ENCODE peak calls at places on chromosome 16, in seven cellular contexts. R, Q, C, Y, E, O and S are unnamed samples.

GRCh38 chr16:23182675-23183485 is at the start of gene SCNN1G:
- DNase-seq in R (peak), Q (no peak), C (no peak), Y (no peak), E (peak), O (no peak), S (peak)

GRCh38 chr16:11038777-11039176 is 94.4 kb downstream of the CLEC16A start:
- DNase-seq in R (no peak), Q (no peak), C (no peak), Y (no peak), E (no peak), O (no peak), S (no peak)

GRCh38 chr16:17375388-17376304 is 95.1 kb downstream of the XYLT1 start:
- DNase-seq in R (no peak), Q (no peak), C (no peak), Y (no peak), E (no peak), O (no peak), S (no peak)

GRCh38 chr16:86681440-86681838 is 103.1 kb downstream of the FOXL1 start:
- DNase-seq in R (no peak), Q (no peak), C (peak), Y (peak), E (no peak), O (no peak), S (no peak)

GRCh38 chr16:78462261-78463208 is 363.1 kb downstream of the WWOX start:
- DNase-seq in R (peak), Q (no peak), C (no peak), Y (no peak), E (no peak), O (no peak), S (no peak)

GRCh38 chr16:70407811-70408274 is 31.1 kb downstream of the ST3GAL2 start:
- DNase-seq in R (no peak), Q (no peak), C (no peak), Y (no peak), E (no peak), O (peak), S (no peak)

GRCh38 chr16:72796222-72796621 is 251.7 kb downstream of the ZFHX3 start:
- DNase-seq in R (no peak), Q (no peak), C (no peak), Y (no peak), E (no peak), O (no peak), S (no peak)

GRCh38 chr16:58236231-58236690 is 38.4 kb upstream of the CSNK2A2 start:
- DNase-seq in R (peak), Q (no peak), C (peak), Y (peak), E (peak), O (peak), S (peak)

GRCh38 chr16:84532299-84532724 is 27.9 kb upstream of the MEAK7 start:
- DNase-seq in R (no peak), Q (peak), C (peak), Y (peak), E (no peak), O (no peak), S (no peak)

GRCh38 chr16:12176051-12176450 is 199.5 kb downstream of the SNX29 start:
- DNase-seq in R (no peak), Q (no peak), C (no peak), Y (no peak), E (no peak), O (no peak), S (no peak)

GRCh38 chr16:77788196-77789084 is at the start of gene VAT1L:
- DNase-seq in R (peak), Q (no peak), C (peak), Y (peak), E (peak), O (no peak), S (no peak)

GRCh38 chr16:82364690-82365089 is 194.7 kb upstream of the MPHOSPH6 start:
- DNase-seq in R (no peak), Q (no peak), C (no peak), Y (no peak), E (no peak), O (no peak), S (no peak)

GRCh38 chr16:81003610-81004460 is 2.9 kb downstream of the CMC2 start:
- DNase-seq in R (no peak), Q (no peak), C (peak), Y (peak), E (no peak), O (no peak), S (no peak)

GRCh38 chr16:529012-529575 is 1.6 kb downstream of the CAPN15 start:
- DNase-seq in R (no peak), Q (no peak), C (no peak), Y (no peak), E (no peak), O (no peak), S (no peak)

GRCh38 chr16:11734653-11735043 is 8.0 kb downstream of the TXNDC11 start:
- DNase-seq in R (no peak), Q (no peak), C (no peak), Y (no peak), E (no peak), O (no peak), S (no peak)

GRCh38 chr16:82834156-82834758 is 207.5 kb downstream of the CDH13 start:
- DNase-seq in R (no peak), Q (no peak), C (peak), Y (no peak), E (no peak), O (no peak), S (no peak)

GRCh38 chr16:56514845-56515244 is 5.0 kb downstream of the BBS2 start:
- DNase-seq in R (no peak), Q (no peak), C (no peak), Y (no peak), E (no peak), O (no peak), S (no peak)

GRCh38 chr16:67928561-67929364 is 2.9 kb downstream of the CTRL start:
- DNase-seq in R (peak), Q (no peak), C (peak), Y (peak), E (peak), O (peak), S (peak)

GRCh38 chr16:17858061-17858460 is 387.3 kb upstream of the XYLT1 start:
- DNase-seq in R (no peak), Q (no peak), C (no peak), Y (no peak), E (no peak), O (no peak), S (no peak)

GRCh38 chr16:10338426-10338825 is 47.4 kb upstream of the ATF7IP2 start:
- DNase-seq in R (no peak), Q (no peak), C (peak), Y (no peak), E (no peak), O (no peak), S (no peak)

GRCh38 chr16:91484-91883 is 13.5 kb downstream of the MPG start:
- DNase-seq in R (no peak), Q (no peak), C (peak), Y (peak), E (no peak), O (no peak), S (no peak)

GRCh38 chr16:54862529-54862928 is 68.1 kb upstream of the IRX5 start:
- DNase-seq in R (no peak), Q (no peak), C (no peak), Y (no peak), E (no peak), O (no peak), S (no peak)

GRCh38 chr16:85963746-85964370 is 64.9 kb downstream of the IRF8 start:
- DNase-seq in R (no peak), Q (no peak), C (peak), Y (peak), E (no peak), O (no peak), S (no peak)

GRCh38 chr16:78852236-78852635 is 748.3 kb downstream of the MAF start:
- DNase-seq in R (no peak), Q (no peak), C (no peak), Y (no peak), E (no peak), O (no peak), S (no peak)

GRCh38 chr16:27790546-27791403 is 240.8 kb downstream of the KATNIP start:
- DNase-seq in R (no peak), Q (no peak), C (no peak), Y (no peak), E (no peak), O (no peak), S (no peak)

GRCh38 chr16:13471478-13471877 is 448.5 kb upstream of the ERCC4 start:
- DNase-seq in R (no peak), Q (no peak), C (no peak), Y (no peak), E (no peak), O (no peak), S (no peak)

GRCh38 chr16:29849505-29849904 is 13.5 kb downstream of the CDIPT start:
- DNase-seq in R (peak), Q (no peak), C (no peak), Y (no peak), E (no peak), O (no peak), S (no peak)

GRCh38 chr16:19488213-19488640 is 33.7 kb downstream of the GDE1 start:
- DNase-seq in R (no peak), Q (no peak), C (no peak), Y (no peak), E (no peak), O (no peak), S (no peak)

GRCh38 chr16:23999663-24000062 is 163.9 kb downstream of the PRKCB start:
- DNase-seq in R (no peak), Q (no peak), C (no peak), Y (no peak), E (no peak), O (peak), S (no peak)

GRCh38 chr16:19781196-19781595 is 63.1 kb downstream of the IQCK start:
- DNase-seq in R (no peak), Q (no peak), C (peak), Y (no peak), E (no peak), O (no peak), S (no peak)

GRCh38 chr16:68081796-68082567 is 3.2 kb upstream of the NFATC3 start:
- DNase-seq in R (no peak), Q (no peak), C (no peak), Y (no peak), E (no peak), O (no peak), S (no peak)

GRCh38 chr16:85969159-85969558 is 70.2 kb downstream of the IRF8 start:
- DNase-seq in R (no peak), Q (peak), C (peak), Y (no peak), E (no peak), O (peak), S (no peak)

GRCh38 chr16:77723108-77723514 is 797 bp downstream of the NUDT7 start:
- DNase-seq in R (peak), Q (peak), C (peak), Y (peak), E (no peak), O (peak), S (no peak)

GRCh38 chr16:82657786-82658185 is 31.0 kb downstream of the CDH13 start:
- DNase-seq in R (no peak), Q (no peak), C (no peak), Y (no peak), E (no peak), O (no peak), S (no peak)

GRCh38 chr16:69311533-69312388 is 611 bp downstream of the VPS4A start:
- DNase-seq in R (no peak), Q (no peak), C (peak), Y (peak), E (no peak), O (peak), S (peak)

GRCh38 chr16:85936761-85937343 is 37.9 kb downstream of the IRF8 start:
- DNase-seq in R (no peak), Q (no peak), C (no peak), Y (no peak), E (no peak), O (no peak), S (no peak)

GRCh38 chr16:80731915-80732314 is 72.5 kb downstream of the CDYL2 start:
- DNase-seq in R (no peak), Q (no peak), C (no peak), Y (no peak), E (no peak), O (no peak), S (no peak)

GRCh38 chr16:78628526-78628925 is 529.1 kb downstream of the WWOX start:
- DNase-seq in R (no peak), Q (no peak), C (no peak), Y (peak), E (no peak), O (no peak), S (no peak)

GRCh38 chr16:58021661-58022551 is 3.6 kb upstream of the MMP15 start:
- DNase-seq in R (no peak), Q (no peak), C (peak), Y (peak), E (no peak), O (no peak), S (no peak)

GRCh38 chr16:72865835-72866234 is 182.1 kb downstream of the ZFHX3 start:
- DNase-seq in R (no peak), Q (no peak), C (no peak), Y (no peak), E (no peak), O (no peak), S (no peak)

DNA sequence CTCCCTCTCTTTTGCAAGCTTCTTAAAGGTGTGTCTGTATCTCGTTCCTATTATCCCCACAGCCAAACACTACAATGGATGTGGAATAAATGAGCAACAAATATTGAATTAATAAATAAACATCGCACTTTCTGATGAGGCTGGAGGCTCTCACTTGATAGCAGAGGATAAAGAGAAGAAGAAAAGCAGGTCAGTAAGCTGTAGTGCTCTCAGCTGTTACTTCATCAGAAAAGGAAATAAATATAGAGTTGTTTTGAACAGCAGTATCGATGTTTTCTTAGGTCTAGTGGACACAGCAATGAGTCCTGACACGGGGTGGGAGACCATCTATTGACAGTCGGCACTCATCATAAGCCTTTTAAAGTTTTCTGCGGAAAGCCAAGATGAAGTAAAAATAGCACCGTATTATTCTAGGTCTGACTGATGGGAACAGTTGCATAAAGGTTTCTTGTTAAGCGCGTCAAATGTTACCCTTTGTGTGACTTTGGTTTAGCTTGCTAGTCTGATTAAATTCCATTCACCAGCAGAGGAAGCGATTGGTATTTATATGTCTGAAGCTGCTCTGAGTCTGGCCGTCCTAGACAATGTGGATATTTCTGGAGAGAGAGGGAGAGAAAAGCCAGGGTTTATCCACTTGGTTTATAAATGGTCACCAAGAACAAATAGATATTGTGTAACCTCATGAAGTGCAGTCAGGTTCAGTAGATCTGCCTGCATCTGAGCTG is 646.1 kb downstream of the CDH11 start:
- DNase-seq in R (no peak), Q (no peak), C (peak), Y (no peak), E (no peak), O (no peak), S (no peak)
- TF ChIP-seq CTCF in R (no peak), Q (no peak), C (no peak), Y (no peak), E (no peak), O (no peak), S (no peak)

GRCh38 chr16:87927195-87927562 is 9.2 kb downstream of the CA5A start:
- DNase-seq in R (no peak), Q (no peak), C (no peak), Y (no peak), E (no peak), O (no peak), S (no peak)
- TF ChIP-seq CTCF in R (no peak), Q (no peak), C (no peak), Y (no peak), E (peak), O (no peak), S (peak)

DNA sequence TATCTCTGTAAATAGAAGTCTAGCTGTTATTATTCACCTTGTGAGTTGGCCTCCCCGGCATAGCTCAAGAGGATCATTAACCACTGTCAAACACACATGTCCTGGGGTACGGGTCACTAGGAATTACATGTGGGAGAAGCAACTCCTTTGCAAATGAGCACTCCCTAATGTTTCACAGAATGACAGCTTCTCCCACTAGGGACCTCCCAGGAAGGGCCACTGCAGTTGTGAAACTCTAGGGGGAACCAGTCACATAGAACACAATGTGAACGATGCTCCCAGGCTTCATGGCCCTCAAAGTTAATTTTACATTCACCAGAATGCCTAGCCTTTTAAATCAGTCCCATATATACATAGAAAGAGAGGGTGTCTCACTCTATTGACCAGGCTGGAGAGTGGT is 12.4 kb upstream of the ZNF19 start:
- DNase-seq in R (no peak), Q (no peak), C (no peak), Y (no peak), E (no peak), O (no peak), S (no peak)
- TF ChIP-seq CTCF in R (no peak), Q (no peak), C (peak), Y (no peak), E (peak), O (no peak), S (no peak)

DNA sequence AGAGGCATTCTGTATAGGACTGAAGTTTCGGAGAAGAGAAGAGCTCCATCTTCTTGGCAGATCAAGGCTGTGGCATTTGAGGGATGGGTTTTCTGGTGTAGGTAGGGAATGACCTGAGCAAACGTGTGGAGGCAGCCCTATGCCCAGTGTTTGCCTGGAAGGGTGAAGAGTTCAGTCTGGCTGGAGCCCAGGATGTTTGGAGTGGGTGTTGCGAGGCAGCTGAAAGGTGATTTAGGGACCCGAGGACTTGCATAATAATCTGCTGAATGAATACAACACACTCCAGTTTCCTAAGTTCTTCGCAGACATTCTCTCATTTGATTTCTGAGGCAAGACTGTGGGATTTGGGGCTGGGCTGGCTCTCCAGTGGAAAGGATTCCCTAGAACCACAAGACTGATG is 186.2 kb downstream of the CYLD start:
- DNase-seq in R (no peak), Q (no peak), C (no peak), Y (no peak), E (no peak), O (no peak), S (no peak)
- TF ChIP-seq CTCF in R (no peak), Q (no peak), C (no peak), Y (no peak), E (no peak), O (no peak), S (no peak)

GRCh38 chr16:53510704-53511070 is 7.7 kb upstream of the AKTIP start:
- DNase-seq in R (no peak), Q (no peak), C (no peak), Y (no peak), E (no peak), O (no peak), S (no peak)
- TF ChIP-seq CTCF in R (peak), Q (no peak), C (no peak), Y (no peak), E (no peak), O (no peak), S (no peak)

GRCh38 chr16:4936181-4936990 is 562 bp downstream of the PPL start:
- DNase-seq in R (peak), Q (no peak), C (no peak), Y (peak), E (no peak), O (peak), S (peak)
- TF ChIP-seq CTCF in R (no peak), Q (peak), C (peak), Y (peak), E (peak), O (no peak), S (peak)

DNA sequence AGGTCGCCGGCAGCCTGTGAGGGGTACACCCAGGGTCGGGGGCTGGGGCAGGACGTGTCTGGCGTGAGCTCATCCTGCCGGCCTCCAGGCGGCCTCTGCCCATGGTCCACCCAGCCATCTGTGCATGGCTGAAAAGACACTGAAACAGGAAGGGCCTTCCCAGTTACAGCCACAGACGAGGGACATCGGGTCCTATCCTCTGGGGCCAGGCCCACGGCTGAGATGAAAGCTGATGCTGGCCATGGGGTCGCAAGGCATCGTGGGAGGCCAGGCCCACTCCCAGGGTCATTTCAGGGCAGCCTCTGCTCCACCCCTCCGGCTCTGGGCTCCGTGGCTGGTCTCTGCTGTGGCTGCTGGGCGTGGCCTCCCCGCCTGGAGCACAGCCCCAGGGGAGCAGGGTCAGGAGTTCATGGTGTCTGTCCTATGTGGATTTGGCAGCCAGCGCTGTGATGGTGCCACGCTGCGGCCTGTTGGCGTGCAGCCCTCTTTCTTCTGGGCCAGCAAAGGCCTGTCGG is 16.6 kb upstream of the ATP6V0C start:
- DNase-seq in R (peak), Q (no peak), C (peak), Y (peak), E (no peak), O (no peak), S (no peak)
- TF ChIP-seq CTCF in R (no peak), Q (no peak), C (no peak), Y (no peak), E (no peak), O (no peak), S (no peak)

GRCh38 chr16:88632587-88632930 is 5.8 kb upstream of the IL17C start:
- DNase-seq in R (no peak), Q (no peak), C (no peak), Y (no peak), E (no peak), O (no peak), S (no peak)
- TF ChIP-seq CTCF in R (no peak), Q (no peak), C (no peak), Y (no peak), E (no peak), O (no peak), S (no peak)